ENCODE peak calls at places on chromosomes 12 and 14, in five cellular contexts. K, H, M, F and T are unnamed samples.

GRCh38 chr12:8590842-8591545 is 21.7 kb downstream of the AICDA start:
- DNase-seq in M (no peak), K (no peak), F (no peak), H (no peak), T (no peak)

GRCh38 chr12:115599251-115599811 is 678.2 kb downstream of the MED13L start:
- DNase-seq in M (peak; percentile 62), F (no peak), K (no peak), H (no peak), T (peak; percentile 3)

GRCh38 chr14:89365071-89365801 is 51.8 kb downstream of the FOXN3 start:
- DNase-seq in K (no peak), M (no peak), F (no peak), H (no peak), T (no peak)

GRCh38 chr12:12718853-12719252 is 1.7 kb downstream of the CDKN1B start:
- DNase-seq in F (no peak), M (no peak), K (no peak), H (no peak), T (peak; percentile 68)

GRCh38 chr14:64811676-64812075 is 68.0 kb downstream of the SPTB start:
- DNase-seq in F (no peak), H (no peak), K (no peak), M (peak; percentile 57), T (peak; percentile 39)

GRCh38 chr12:116892318-116892717 is 11.1 kb upstream of the HRK start:
- DNase-seq in H (no peak), K (no peak), M (no peak), F (no peak), T (no peak)

GRCh38 chr12:40315375-40315774 is 90.6 kb downstream of the LRRK2 start:
- DNase-seq in M (no peak), F (no peak), K (no peak), H (no peak), T (no peak)

GRCh38 chr14:72629534-72629933 is 264.4 kb downstream of the DPF3 start:
- DNase-seq in K (no peak), H (no peak), F (peak; percentile 4), M (no peak), T (no peak)

GRCh38 chr14:60003991-60004390 is 84.0 kb downstream of the LRRC9 start:
- DNase-seq in M (no peak), K (no peak), H (no peak), F (no peak), T (no peak)

GRCh38 chr14:100388137-100389050 is 65.3 kb downstream of the SLC25A47 start:
- DNase-seq in M (no peak), K (no peak), H (no peak), F (no peak), T (no peak)

GRCh38 chr14:74671789-74672188 is 41.1 kb downstream of the AREL1 start:
- DNase-seq in M (peak; percentile 81), K (no peak), F (no peak), H (no peak), T (peak; percentile 75)

GRCh38 chr14:54669759-54670630 is 103.1 kb downstream of the SAMD4A start:
- DNase-seq in H (no peak), M (peak; percentile 82), K (no peak), F (no peak), T (peak; percentile 40)

GRCh38 chr14:53355581-53356112 is 202.5 kb upstream of the DDHD1 start:
- DNase-seq in K (peak; percentile 6), F (peak; percentile 66), M (peak; percentile 87), H (no peak), T (peak; percentile 60)

GRCh38 chr14:105941226-105942166 is 415.1 kb downstream of the TMEM121 start:
- DNase-seq in M (no peak), F (no peak), H (no peak), K (no peak), T (no peak)

GRCh38 chr12:88325076-88325827 is 183.1 kb downstream of the TMTC3 start:
- DNase-seq in K (peak; percentile 16), M (peak; percentile 97), H (no peak), F (no peak), T (peak; percentile 87)

GRCh38 chr12:90909069-90909676 is 45.8 kb downstream of the CCER1 start:
- DNase-seq in M (peak; percentile 47), F (peak; percentile 46), K (peak; percentile 28), H (no peak), T (peak; percentile 72)

GRCh38 chr12:89789862-89790261 is 81.2 kb upstream of the ATP2B1 start:
- DNase-seq in F (no peak), M (no peak), H (no peak), K (no peak), T (peak; percentile 75)

GRCh38 chr14:52112336-52113018 is 43.6 kb upstream of the NID2 start:
- DNase-seq in F (no peak), M (peak; percentile 62), K (no peak), H (no peak), T (no peak)

GRCh38 chr12:58189030-58189429 is 247.7 kb downstream of the ATP23 start:
- DNase-seq in M (no peak), F (no peak), K (no peak), H (no peak), T (no peak)

GRCh38 chr12:49538740-49539403 is at the start of gene KCNH3:
- DNase-seq in H (peak; percentile 96), F (peak; percentile 76), K (peak; percentile 88), M (peak; percentile 30), T (peak; percentile 83)

DNA sequence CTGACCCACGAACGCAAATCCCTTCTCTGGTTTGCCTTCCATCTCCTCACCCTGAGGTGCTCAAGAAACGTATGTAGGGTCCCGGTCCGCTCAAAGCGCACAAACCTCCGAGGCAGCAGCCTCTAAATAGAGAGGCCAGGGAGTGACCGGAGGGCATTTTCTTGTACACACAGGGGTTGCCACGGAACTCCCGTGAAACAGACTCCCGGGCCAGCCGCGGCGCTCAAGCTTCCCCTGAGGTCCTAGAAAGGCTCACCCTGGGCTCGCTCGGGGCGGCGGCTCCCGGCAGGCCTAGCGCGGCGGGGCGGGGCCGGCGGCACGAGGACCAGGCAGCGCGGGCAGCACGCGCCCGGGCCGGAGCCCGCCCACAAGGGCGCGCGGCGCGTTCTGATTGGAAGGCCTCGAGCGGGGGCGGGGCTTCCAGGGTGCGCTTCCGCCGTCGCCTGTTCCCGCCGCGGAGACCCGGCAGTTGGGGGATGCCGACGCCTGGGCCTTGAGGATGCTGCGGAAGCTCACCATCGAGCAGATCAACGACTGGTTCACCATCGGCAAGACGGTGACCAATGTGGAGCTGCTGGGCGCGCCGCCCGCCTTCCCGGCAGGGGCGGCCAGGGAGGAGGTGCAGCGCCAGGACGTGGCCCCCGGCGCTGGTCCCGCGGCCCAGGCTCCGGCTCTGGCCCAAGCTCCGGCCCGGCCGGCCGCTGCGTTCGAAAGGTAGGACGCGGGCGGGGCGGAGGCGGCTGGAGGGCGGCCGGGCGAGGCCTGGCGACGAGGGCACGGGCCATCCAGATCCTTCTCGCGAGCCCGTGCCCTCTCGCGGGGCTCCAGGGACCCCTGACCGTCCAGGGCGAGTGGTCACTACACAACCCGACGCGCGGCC is at the start of gene TDRD9:
- DNase-seq in M (no peak), F (no peak), K (no peak), H (no peak), T (peak; percentile 54)
- H3K4me3 ChIP-seq in M (no peak within 1 kb of the TSS), F (no peak within 1 kb of the TSS), K (no peak within 1 kb of the TSS), H (no peak within 1 kb of the TSS), T (no peak within 1 kb of the TSS)

GRCh38 chr12:103755425-103755824 is 85.6 kb downstream of the NT5DC3 start:
- DNase-seq in F (no peak), M (no peak), H (no peak), K (no peak), T (no peak)

GRCh38 chr12:103748875-103749274 is 92.2 kb downstream of the NT5DC3 start:
- DNase-seq in M (no peak), K (no peak), H (no peak), F (no peak), T (no peak)

GRCh38 chr12:103751171-103751570 is 89.9 kb downstream of the NT5DC3 start:
- DNase-seq in H (no peak), F (no peak), M (no peak), K (peak; percentile 47), T (no peak)

GRCh38 chr12:103748002-103748401 is 93.0 kb downstream of the NT5DC3 start:
- DNase-seq in K (no peak), F (no peak), M (no peak), H (no peak), T (no peak)

DNA sequence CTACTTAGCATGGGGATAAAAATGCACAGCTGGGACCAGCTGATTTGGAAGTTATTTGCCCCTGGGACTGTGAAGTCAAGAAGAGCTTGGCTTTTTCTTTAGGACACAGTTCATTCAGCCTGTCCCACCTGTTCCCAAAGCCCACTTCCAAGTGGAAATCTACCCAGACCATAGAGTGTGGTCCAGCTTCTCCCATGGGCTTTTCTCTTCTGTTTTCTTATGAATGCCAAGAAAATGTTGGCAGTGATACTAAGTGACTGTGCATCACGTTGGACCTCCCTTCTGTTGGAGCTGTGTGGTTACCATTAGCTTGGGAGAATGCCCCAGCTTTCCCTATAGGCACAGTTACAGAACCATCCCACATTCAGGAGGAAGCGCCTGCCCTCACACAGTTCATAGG is 89.4 kb downstream of the NT5DC3 start:
- DNase-seq in K (no peak), M (no peak), H (no peak), F (no peak), T (no peak)
- H3K4me1 ChIP-seq in K (no peaks in the 10 kb centered on the region), M (peaks cover 3% of the 10 kb centered on the region), H (no peaks in the 10 kb centered on the region), F (no peaks in the 10 kb centered on the region), T (peaks cover 5% of the 10 kb centered on the region)

GRCh38 chr12:10361622-10362021 is 28.2 kb downstream of the KLRK1 start:
- DNase-seq in F (no peak), K (no peak), H (no peak), M (peak; percentile 76), T (peak; percentile 51)
- H3K4me3 ChIP-seq in F (no peak overlapping the region), K (no peak overlapping the region), H (no peak overlapping the region), M (no peak overlapping the region), T (no peak overlapping the region)

DNA sequence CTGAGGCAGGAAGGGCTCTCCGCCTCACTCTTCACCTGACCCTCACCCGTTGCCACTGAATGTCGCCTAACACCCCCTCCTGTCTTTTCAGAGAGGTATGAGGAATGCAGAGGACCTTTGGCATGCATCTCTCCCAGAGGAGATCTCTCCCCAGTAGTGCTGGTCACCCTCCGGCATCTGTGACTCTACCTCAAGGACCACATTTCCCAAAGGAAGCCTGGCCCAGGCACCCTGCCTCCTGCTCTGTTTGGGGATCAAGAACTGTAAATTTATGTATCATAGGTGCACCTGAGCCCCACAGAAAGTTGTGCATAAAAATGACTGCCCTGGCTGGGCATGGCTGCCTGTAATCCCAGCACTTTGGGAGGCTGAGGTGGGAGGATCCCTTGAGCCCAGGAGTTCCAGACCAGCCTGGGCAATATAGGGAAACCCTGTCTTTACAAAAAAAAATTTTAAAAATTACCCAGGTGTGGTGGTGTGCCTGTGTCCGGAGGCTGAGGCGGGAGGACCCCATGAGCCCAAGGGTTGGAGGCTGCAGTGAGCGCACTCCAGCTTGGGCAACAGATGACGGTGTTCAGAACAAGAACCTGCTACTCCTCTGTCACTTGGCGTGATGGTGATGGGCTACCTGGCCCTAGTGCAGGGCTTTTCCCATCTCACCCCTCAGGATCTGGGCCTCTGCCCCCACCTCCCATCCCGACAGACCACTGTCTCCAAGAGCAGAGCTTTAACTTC is 13.7 kb downstream of the TNFRSF1A start:
- DNase-seq in M (no peak), K (no peak), F (no peak), H (no peak), T (no peak)
- H3K4me1 ChIP-seq in M (peaks cover 27% of the 10 kb centered on the region), K (peaks cover 100% of the 10 kb centered on the region), F (peaks cover 9% of the 10 kb centered on the region), H (peaks cover 80% of the 10 kb centered on the region), T (peaks cover 80% of the 10 kb centered on the region)

GRCh38 chr12:120118710-120119097 is 2.2 kb upstream of the RAB35 start:
- DNase-seq in H (no peak), M (no peak), K (no peak), F (no peak), T (peak; percentile 28)
- H3K4me3 ChIP-seq in H (peak overlapping the region; percentile 92), M (peak overlapping the region; percentile 95), K (peak overlapping the region; percentile 96), F (peak overlapping the region; percentile 63), T (peak overlapping the region; percentile 97)